ENCODE peak calls at places on chromosome 5, in ten cellular contexts. One of them, this sample, is unnamed.

GRCh38 chr5:135007305-135007704 is 26.7 kb downstream of the PITX1 start:
- DNase-seq in H9: no peak
- DNase-seq in Caki2: no peak
- DNase-seq in cardiac muscle cell: no peak
- DNase-seq in neural progenitor cell: no peak
- DNase-seq in Calu3: no peak
- DNase-seq in cerebellar nuclear complex: no peak
- DNase-seq in EH: no peak
- DNase-seq in fibroblast of mammary gland: no peak
- DNase-seq in A172: no peak
- DNase-seq in this sample: no peak

GRCh38 chr5:1517838-1518237 is 5.9 kb downstream of the LPCAT1 start:
- DNase-seq in H9: peak
- DNase-seq in Caki2: no peak
- DNase-seq in cardiac muscle cell: no peak
- DNase-seq in neural progenitor cell: no peak
- DNase-seq in Calu3: no peak
- DNase-seq in cerebellar nuclear complex: no peak
- DNase-seq in EH: no peak
- DNase-seq in fibroblast of mammary gland: no peak
- DNase-seq in A172: no peak
- DNase-seq in this sample: no peak

GRCh38 chr5:158064331-158065123 is 205.6 kb upstream of the CLINT1 start:
- DNase-seq in H9: no peak
- DNase-seq in Caki2: no peak
- DNase-seq in cardiac muscle cell: no peak
- DNase-seq in neural progenitor cell: no peak
- DNase-seq in Calu3: no peak
- DNase-seq in cerebellar nuclear complex: no peak
- DNase-seq in EH: no peak
- DNase-seq in fibroblast of mammary gland: peak
- DNase-seq in A172: no peak
- DNase-seq in this sample: no peak

GRCh38 chr5:142841511-142842255 is 71.5 kb downstream of the ARHGAP26 start:
- DNase-seq in H9: peak
- DNase-seq in Caki2: no peak
- DNase-seq in cardiac muscle cell: peak
- DNase-seq in neural progenitor cell: peak
- DNase-seq in Calu3: no peak
- DNase-seq in cerebellar nuclear complex: no peak
- DNase-seq in EH: peak
- DNase-seq in fibroblast of mammary gland: peak
- DNase-seq in A172: no peak
- DNase-seq in this sample: no peak

GRCh38 chr5:132199116-132199680 is 28.5 kb downstream of the P4HA2 start:
- DNase-seq in H9: no peak
- DNase-seq in Caki2: no peak
- DNase-seq in cardiac muscle cell: no peak
- DNase-seq in neural progenitor cell: no peak
- DNase-seq in Calu3: no peak
- DNase-seq in cerebellar nuclear complex: no peak
- DNase-seq in EH: no peak
- DNase-seq in fibroblast of mammary gland: no peak
- DNase-seq in A172: no peak
- DNase-seq in this sample: no peak

GRCh38 chr5:133777951-133778350 is 165.6 kb upstream of the FSTL4 start:
- DNase-seq in H9: peak
- DNase-seq in Caki2: no peak
- DNase-seq in cardiac muscle cell: no peak
- DNase-seq in neural progenitor cell: no peak
- DNase-seq in Calu3: no peak
- DNase-seq in cerebellar nuclear complex: no peak
- DNase-seq in EH: no peak
- DNase-seq in fibroblast of mammary gland: no peak
- DNase-seq in A172: no peak
- DNase-seq in this sample: no peak

GRCh38 chr5:97049175-97049574 is 93.2 kb downstream of the LIX1 start:
- DNase-seq in H9: no peak
- DNase-seq in Caki2: no peak
- DNase-seq in cardiac muscle cell: no peak
- DNase-seq in neural progenitor cell: no peak
- DNase-seq in Calu3: no peak
- DNase-seq in cerebellar nuclear complex: no peak
- DNase-seq in EH: no peak
- DNase-seq in fibroblast of mammary gland: no peak
- DNase-seq in A172: no peak
- DNase-seq in this sample: no peak

GRCh38 chr5:126309860-126310259 is 113.3 kb upstream of the GRAMD2B start:
- DNase-seq in H9: no peak
- DNase-seq in Caki2: no peak
- DNase-seq in cardiac muscle cell: no peak
- DNase-seq in neural progenitor cell: no peak
- DNase-seq in Calu3: no peak
- DNase-seq in cerebellar nuclear complex: no peak
- DNase-seq in EH: no peak
- DNase-seq in fibroblast of mammary gland: peak
- DNase-seq in A172: no peak
- DNase-seq in this sample: no peak

GRCh38 chr5:124581866-124582650 is 164.4 kb downstream of the ZNF608 start:
- DNase-seq in H9: no peak
- DNase-seq in Caki2: no peak
- DNase-seq in cardiac muscle cell: no peak
- DNase-seq in neural progenitor cell: peak
- DNase-seq in Calu3: no peak
- DNase-seq in cerebellar nuclear complex: no peak
- DNase-seq in EH: no peak
- DNase-seq in fibroblast of mammary gland: no peak
- DNase-seq in A172: no peak
- DNase-seq in this sample: no peak

GRCh38 chr5:147949711-147950573 is 43.6 kb upstream of the C5orf46 start:
- DNase-seq in H9: no peak
- DNase-seq in Caki2: peak
- DNase-seq in cardiac muscle cell: peak
- DNase-seq in neural progenitor cell: peak
- DNase-seq in Calu3: no peak
- DNase-seq in cerebellar nuclear complex: no peak
- DNase-seq in EH: peak
- DNase-seq in fibroblast of mammary gland: peak
- DNase-seq in A172: peak
- DNase-seq in this sample: peak

GRCh38 chr5:88663793-88664216 is 219.2 kb downstream of the MEF2C start:
- DNase-seq in H9: no peak
- DNase-seq in Caki2: peak
- DNase-seq in cardiac muscle cell: no peak
- DNase-seq in neural progenitor cell: peak
- DNase-seq in Calu3: no peak
- DNase-seq in cerebellar nuclear complex: no peak
- DNase-seq in EH: no peak
- DNase-seq in fibroblast of mammary gland: no peak
- DNase-seq in A172: no peak
- DNase-seq in this sample: no peak

GRCh38 chr5:174844971-174845370 is 120.6 kb downstream of the MSX2 start:
- DNase-seq in H9: no peak
- DNase-seq in Caki2: no peak
- DNase-seq in cardiac muscle cell: no peak
- DNase-seq in neural progenitor cell: no peak
- DNase-seq in Calu3: no peak
- DNase-seq in cerebellar nuclear complex: no peak
- DNase-seq in EH: peak
- DNase-seq in fibroblast of mammary gland: peak
- DNase-seq in A172: no peak
- DNase-seq in this sample: no peak